ENCODE peak calls at places on chromosomes 6 and 20, in four cellular contexts. T is heart left ventricle, I is AG10803, L is GM06990. E is an unnamed sample.

GRCh38 chr20:50423758-50424157 is 86.4 kb upstream of the PTPN1 start:
- DNase-seq in T (no peak), L (no peak), I (no peak), E (no peak)

GRCh38 chr20:57698867-57699275 is 10.9 kb downstream of the PMEPA1 start:
- DNase-seq in T (no peak), I (no peak), L (no peak), E (no peak)

GRCh38 chr6:14763139-14763538 is 482.7 kb upstream of the JARID2 start:
- DNase-seq in I (peak), T (no peak), L (no peak), E (peak)

GRCh38 chr6:8499540-8499939 is 64.2 kb upstream of the SLC35B3 start:
- DNase-seq in T (no peak), L (no peak), I (no peak), E (no peak)

GRCh38 chr20:58790440-58790839 is 60.3 kb downstream of the GNAS-AS1 start:
- DNase-seq in I (no peak), L (no peak), T (no peak), E (no peak)

GRCh38 chr6:154410215-154410614 is 53.6 kb upstream of the IPCEF1 start:
- DNase-seq in T (no peak), I (no peak), L (no peak), E (no peak)

GRCh38 chr20:53867741-53868351 is 202.5 kb downstream of the BCAS1 start:
- DNase-seq in L (no peak), I (no peak), T (no peak), E (peak)

GRCh38 chr20:56631318-56631989 is 2.3 kb downstream of the TFAP2C start:
- DNase-seq in L (no peak), T (no peak), I (no peak), E (no peak)

GRCh38 chr6:139124887-139125672 is 9.8 kb upstream of the HECA start:
- DNase-seq in L (peak), T (peak), I (peak), E (peak)

GRCh38 chr6:122833229-122833556 is 44.1 kb downstream of the SMPDL3A start:
- DNase-seq in L (no peak), I (no peak), T (no peak), E (no peak)

GRCh38 chr20:62051901-62052255 is 13.8 kb downstream of the TAF4 start:
- DNase-seq in I (no peak), T (no peak), L (no peak), E (no peak)

GRCh38 chr6:163455553-163455952 is 41.0 kb downstream of the QKI start:
- DNase-seq in L (no peak), T (no peak), I (peak), E (no peak)

GRCh38 chr6:41723178-41723935 is 12.1 kb downstream of the TFEB start:
- DNase-seq in L (peak), I (peak), T (peak), E (peak)

GRCh38 chr6:35552285-35552917 is 39.7 kb upstream of the TULP1 start:
- DNase-seq in T (no peak), L (peak), I (peak), E (no peak)

GRCh38 chr6:36627801-36628246 is 33.7 kb downstream of the SRSF3 start:
- DNase-seq in L (no peak), T (peak), I (peak), E (peak)

GRCh38 chr20:33444797-33445560 is 1.4 kb upstream of the SNTA1 start:
- DNase-seq in I (no peak), T (peak), L (no peak), E (no peak)
- TF ChIP-seq CTCF in I (no peak), T (peak), L (peak), E (no peak)

GRCh38 chr6:101114703-101115102 is 233.6 kb upstream of the ASCC3 start:
- DNase-seq in T (no peak), I (peak), L (no peak), E (no peak)
- TF ChIP-seq CTCF in T (peak), I (peak), L (peak), E (no peak)

GRCh38 chr6:83188501-83188900 is 4.6 kb downstream of the PGM3 start:
- DNase-seq in T (no peak), I (no peak), L (no peak), E (no peak)

GRCh38 chr6:83193747-83194582 is 808 bp downstream of the RWDD2A start:
- DNase-seq in I (peak), L (peak), T (peak), E (peak)

GRCh38 chr6:83190596-83190995 is 2.5 kb downstream of the PGM3 start:
- DNase-seq in L (no peak), T (no peak), I (no peak), E (no peak)

GRCh38 chr6:83192871-83193746 is at the start of the genes PGM3 and RWDD2A:
- DNase-seq in L (peak), I (peak), T (peak), E (peak)

GRCh38 chr6:83192456-83192855 is 609 bp downstream of the PGM3 start:
- DNase-seq in T (no peak), L (no peak), I (peak), E (no peak)
- TF ChIP-seq CTCF in T (no peak), L (no peak), I (no peak), E (no peak)

DNA sequence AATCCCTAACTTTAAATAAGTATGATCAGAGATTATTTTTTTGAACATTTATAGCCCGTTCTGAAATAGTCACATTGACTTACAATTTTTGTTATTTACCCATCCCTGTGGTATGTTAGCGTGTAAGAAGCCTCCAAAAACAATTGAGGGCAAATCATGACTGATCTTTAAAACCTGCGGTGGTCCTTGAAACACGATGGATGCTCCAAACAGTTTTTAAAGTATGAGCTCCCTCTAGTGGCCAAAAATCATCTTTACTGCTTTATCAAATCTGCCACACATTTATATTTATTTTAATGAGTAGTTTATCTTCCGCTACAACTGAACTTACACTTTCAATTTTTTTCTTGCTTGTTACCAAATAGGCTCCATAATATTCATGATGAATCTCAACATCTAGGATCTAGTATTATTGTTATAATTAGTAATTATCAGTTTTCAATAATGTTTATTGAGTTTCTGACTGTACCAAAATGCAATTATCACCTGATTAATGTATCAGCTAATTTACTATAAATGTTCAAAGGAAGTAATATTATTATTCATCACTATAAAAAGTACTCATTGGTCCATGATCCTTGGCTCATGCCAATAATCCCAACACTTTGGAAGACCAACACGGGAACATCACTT is 52.2 kb downstream of the MARCKS start:
- DNase-seq in T (no peak), I (peak), L (no peak), E (no peak)
- TF ChIP-seq CTCF in T (peak), I (peak), L (peak), E (no peak)

DNA sequence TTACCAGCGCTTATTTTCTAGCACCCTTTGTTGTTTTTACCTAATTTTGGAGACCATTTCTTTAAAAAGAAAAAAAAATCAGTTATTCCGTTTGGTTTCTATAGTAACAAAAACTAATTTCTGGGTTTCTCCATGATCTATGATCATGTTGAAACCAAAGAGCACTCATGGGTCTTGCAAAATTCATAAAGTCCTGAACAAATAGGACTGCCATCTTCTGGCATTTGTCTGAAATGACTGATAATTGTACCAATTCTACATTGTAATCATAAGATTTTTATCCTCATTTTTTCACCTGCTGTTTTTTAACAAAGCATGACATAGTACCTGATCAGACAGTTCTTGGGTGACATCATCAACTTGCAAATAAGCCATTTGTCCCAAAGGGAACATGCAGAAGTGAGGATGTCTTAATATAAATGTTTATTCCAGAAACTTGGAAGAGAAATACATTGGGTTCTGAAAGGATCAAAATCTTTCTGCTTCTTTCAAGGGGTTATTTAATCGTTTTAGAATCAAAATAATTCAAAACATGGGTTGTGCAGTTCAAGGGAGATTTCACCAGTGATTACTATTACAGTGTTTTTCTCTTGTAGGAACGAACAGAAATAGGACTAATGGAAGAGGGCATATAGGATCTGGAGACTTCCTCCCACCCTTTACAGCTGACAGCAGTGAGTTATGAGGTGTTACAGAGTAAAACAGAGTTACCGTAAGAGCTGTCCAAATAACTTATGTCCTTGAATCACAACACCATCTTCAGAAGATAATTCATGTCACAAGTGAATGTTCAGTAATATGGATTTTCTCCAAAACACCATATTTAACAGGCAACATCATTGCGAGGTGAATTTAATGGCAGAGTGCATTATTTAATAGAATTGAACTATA is 87.1 kb upstream of the GJE1 start:
- DNase-seq in I (peak), L (no peak), T (no peak), E (no peak)
- TF ChIP-seq CTCF in I (peak), L (no peak), T (no peak), E (no peak)

DNA sequence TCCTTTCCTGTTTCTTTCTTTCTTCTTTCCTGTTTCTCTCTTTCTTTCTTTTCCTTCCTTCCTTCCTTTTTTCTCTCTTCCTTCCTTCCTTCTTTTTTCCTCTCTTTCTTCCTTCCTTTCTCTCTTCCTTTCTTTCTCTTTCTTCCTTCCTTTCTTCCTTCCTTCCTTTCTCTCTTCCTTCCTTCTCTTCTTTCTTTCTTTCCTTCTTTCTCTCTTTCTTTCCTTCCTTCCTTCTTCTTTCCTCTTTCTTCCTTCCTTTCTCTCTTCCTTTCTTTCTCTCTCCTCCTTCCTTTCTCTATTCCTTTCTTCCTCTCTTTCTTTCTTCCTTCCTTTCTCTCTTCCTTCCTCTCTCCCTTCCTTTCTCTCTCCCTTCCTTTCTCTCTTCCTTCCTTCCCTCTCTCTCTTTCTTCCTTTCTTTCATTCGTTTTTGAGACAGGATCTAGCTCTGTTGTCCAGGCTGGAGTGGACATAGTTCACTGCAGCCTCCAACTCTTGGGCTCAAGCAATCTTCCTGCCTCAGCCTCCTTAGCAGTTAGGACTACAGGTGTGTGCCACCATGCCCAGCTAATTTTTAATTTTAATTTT is 170.8 kb upstream of the GMDS start:
- DNase-seq in I (no peak), T (no peak), L (no peak), E (no peak)
- TF ChIP-seq CTCF in I (no peak), T (no peak), L (no peak), E (no peak)

DNA sequence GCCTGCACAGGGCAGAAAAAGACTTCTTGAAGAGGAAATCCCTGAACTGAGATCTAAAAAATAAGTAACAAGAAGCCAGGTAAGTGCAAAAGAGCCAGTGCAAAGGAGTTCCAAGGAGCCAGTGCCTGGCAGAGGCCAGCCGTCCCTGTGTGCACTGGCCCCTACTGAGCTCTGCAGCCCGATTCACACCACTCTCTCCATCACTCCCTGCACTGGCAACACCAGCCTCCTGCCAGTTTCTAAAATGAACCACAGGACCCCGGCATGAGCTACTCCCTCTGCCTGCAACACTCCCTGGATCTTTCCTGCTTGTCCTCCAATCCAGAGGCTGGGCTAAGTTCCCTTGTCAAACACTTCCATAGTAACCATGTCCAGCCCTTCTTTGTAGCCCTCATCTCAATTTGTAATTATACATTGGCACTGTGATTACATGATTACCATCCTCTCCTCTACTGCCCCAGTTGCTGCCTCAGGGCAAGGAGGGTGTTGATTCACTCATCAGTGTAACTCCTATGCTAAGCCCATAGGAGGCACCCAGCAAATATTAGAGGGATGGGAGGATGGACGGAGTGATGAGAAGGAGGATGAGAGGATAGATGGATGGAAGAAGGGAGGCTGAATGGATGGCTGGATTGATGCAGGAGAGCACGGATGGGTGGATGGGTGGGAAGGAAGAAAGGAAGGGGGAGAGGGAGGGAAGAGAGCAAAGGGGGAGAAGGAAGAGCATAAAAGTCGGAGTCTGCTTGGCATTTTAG is 49.3 kb downstream of the SIRPA start:
- DNase-seq in T (no peak), I (no peak), L (no peak), E (peak)
- TF ChIP-seq CTCF in T (no peak), I (no peak), L (no peak), E (no peak)

GRCh38 chr6:170459451-170459850 is 93.7 kb downstream of the PSMB1 start:
- DNase-seq in T (no peak), I (peak), L (no peak), E (peak)
- TF ChIP-seq CTCF in T (no peak), I (no peak), L (no peak), E (no peak)